ENCODE peak calls at places on chromosomes 5 and 9, in five cellular contexts. Y is AG09319, V is kidney, P is astrocyte, B is nucleus accumbens. I is an unnamed sample.

GRCh38 chr5:6810641-6811405 is 97.6 kb downstream of the TENT4A start:
- DNase-seq in Y (no peak), V (no peak), P (no peak), B (no peak), I (no peak)

GRCh38 chr9:131393622-131394463 is at the start of gene PRRC2B:
- DNase-seq in Y (peak; percentile 41), V (peak; percentile 96), P (no peak), B (peak; percentile 41), I (no peak)

GRCh38 chr9:72315089-72315509 is 49.9 kb downstream of the ZFAND5 start:
- DNase-seq in Y (no peak), V (peak; percentile 93), P (peak; percentile 55), B (no peak), I (peak; percentile 27)

GRCh38 chr5:31478901-31479300 is 53.0 kb downstream of the DROSHA start:
- DNase-seq in Y (no peak), V (no peak), P (no peak), B (no peak), I (no peak)

GRCh38 chr9:129171993-129172751 is 5.9 kb downstream of the IER5L start:
- DNase-seq in Y (no peak), V (no peak), P (no peak), B (no peak), I (no peak)

GRCh38 chr5:62538017-62538942 is 40.3 kb upstream of the LRRC70 start:
- DNase-seq in Y (no peak), V (no peak), P (peak; percentile 72), B (no peak), I (peak; percentile 28)

GRCh38 chr9:21770877-21771560 is 31.4 kb upstream of the MTAP start:
- DNase-seq in Y (no peak), V (no peak), P (peak; percentile 91), B (no peak), I (peak; percentile 60)

GRCh38 chr9:85610074-85610855 is 131.5 kb downstream of the AGTPBP1 start:
- DNase-seq in Y (peak; percentile 62), V (no peak), P (peak; percentile 57), B (no peak), I (peak; percentile 61)

GRCh38 chr9:123561055-123561454 is 205.1 kb downstream of the CRB2 start:
- DNase-seq in Y (no peak), V (no peak), P (no peak), B (no peak), I (no peak)

GRCh38 chr5:141729387-141730006 is 47.5 kb upstream of the ARAP3 start:
- DNase-seq in Y (no peak), V (no peak), P (no peak), B (no peak), I (no peak)

GRCh38 chr5:120446068-120446492 is 18.0 kb upstream of the PRR16 start:
- DNase-seq in Y (peak; percentile 61), V (no peak), P (peak; percentile 89), B (no peak), I (peak; percentile 84)

GRCh38 chr5:178160176-178160575 is 6.5 kb upstream of the NHP2 start:
- DNase-seq in Y (no peak), V (no peak), P (no peak), B (no peak), I (no peak)

GRCh38 chr5:39446231-39446630 is 21.5 kb upstream of the DAB2 start:
- DNase-seq in Y (no peak), V (no peak), P (no peak), B (no peak), I (no peak)

GRCh38 chr5:131382407-131383395 is 118.8 kb downstream of the CDC42SE2 start:
- DNase-seq in Y (no peak), V (no peak), P (no peak), B (no peak), I (no peak)

GRCh38 chr9:5563417-5563815 is 53.1 kb downstream of the PDCD1LG2 start:
- DNase-seq in Y (no peak), V (no peak), P (peak; percentile 57), B (no peak), I (no peak)

GRCh38 chr5:74030371-74030770 is 404.4 kb downstream of the ARHGEF28 start:
- DNase-seq in Y (no peak), V (no peak), P (no peak), B (no peak), I (no peak)

GRCh38 chr5:82346376-82347212 is 68.4 kb upstream of the RPS23 start:
- DNase-seq in Y (no peak), V (peak; percentile 67), P (no peak), B (no peak), I (no peak)

GRCh38 chr9:117434568-117434967 is 19.7 kb upstream of the ASTN2 start:
- DNase-seq in Y (no peak), V (no peak), P (no peak), B (no peak), I (no peak)

GRCh38 chr9:21837501-21837900 is 35.1 kb downstream of the MTAP start:
- DNase-seq in Y (no peak), V (no peak), P (peak; percentile 42), B (no peak), I (no peak)

GRCh38 chr5:135177591-135177990 is 143.6 kb upstream of the PITX1 start:
- DNase-seq in Y (no peak), V (peak; percentile 41), P (no peak), B (no peak), I (no peak)

GRCh38 chr5:56119050-56119449 is 114.1 kb downstream of the ANKRD55 start:
- DNase-seq in Y (no peak), V (no peak), P (no peak), B (no peak), I (no peak)

GRCh38 chr9:120933310-120934044 is 6.9 kb upstream of the TRAF1 start:
- DNase-seq in Y (no peak), V (no peak), P (no peak), B (no peak), I (no peak)

GRCh38 chr5:143237664-143238063 is 165.8 kb downstream of the NR3C1 start:
- DNase-seq in Y (no peak), V (no peak), P (no peak), B (no peak), I (no peak)

GRCh38 chr5:93421498-93421897 is 159.5 kb downstream of the NR2F1-AS1 start:
- DNase-seq in Y (no peak), V (no peak), P (no peak), B (no peak), I (no peak)